ENCODE peak calls at places on chromosomes 12 and 14, in eight cellular contexts. W is naive thymus-derived CD4-positive, alpha-beta T cell; A is foreskin fibroblast; S is GM23338; Y is AG04450; U is kidney; H is aorta; C is right lobe of liver. E is an unnamed sample.

GRCh38 chr14:89953602-89954001 is 928 bp downstream of the EFCAB11 start:
- DNase-seq in W (no peak), A (no peak), S (no peak), Y (no peak), U (no peak), H (no peak), C (no peak), E (no peak)

GRCh38 chr12:1915082-1915968 is 3.1 kb downstream of the CACNA2D4 start:
- DNase-seq in W (peak), A (no peak), S (no peak), Y (no peak), U (no peak), H (peak), C (no peak), E (peak)

GRCh38 chr12:7899755-7900154 is 27.0 kb upstream of the SLC2A14 start:
- DNase-seq in W (no peak), A (no peak), S (no peak), Y (peak), U (no peak), H (no peak), C (no peak), E (no peak)

GRCh38 chr12:129901256-129901655 is 2.6 kb downstream of the TMEM132D start:
- DNase-seq in W (no peak), A (no peak), S (no peak), Y (no peak), U (no peak), H (no peak), C (no peak), E (no peak)

GRCh38 chr14:99437706-99438105 is 43.0 kb downstream of the SETD3 start:
- DNase-seq in W (no peak), A (no peak), S (no peak), Y (no peak), U (no peak), H (no peak), C (no peak), E (no peak)

GRCh38 chr14:89279649-89280232 is 137.3 kb downstream of the FOXN3 start:
- DNase-seq in W (no peak), A (no peak), S (no peak), Y (no peak), U (no peak), H (no peak), C (no peak), E (no peak)

GRCh38 chr12:111693818-111694217 is 8.0 kb downstream of the ACAD10 start:
- DNase-seq in W (no peak), A (no peak), S (no peak), Y (no peak), U (no peak), H (no peak), C (no peak), E (no peak)

GRCh38 chr12:89243786-89244185 is 108.5 kb downstream of the DUSP6 start:
- DNase-seq in W (no peak), A (no peak), S (no peak), Y (no peak), U (no peak), H (no peak), C (no peak), E (no peak)

GRCh38 chr12:5432011-5432400 is at the start of gene NTF3:
- DNase-seq in W (no peak), A (no peak), S (peak), Y (peak), U (no peak), H (peak), C (no peak), E (no peak)

GRCh38 chr12:4119157-4119761 is 154.3 kb upstream of the CCND2 start:
- DNase-seq in W (no peak), A (no peak), S (no peak), Y (no peak), U (peak), H (no peak), C (no peak), E (no peak)

GRCh38 chr12:64029013-64029857 is 184.7 kb downstream of the SRGAP1 start:
- DNase-seq in W (no peak), A (peak), S (no peak), Y (peak), U (no peak), H (no peak), C (no peak), E (no peak)

GRCh38 chr12:53770281-53770680 is 18.5 kb upstream of the CISTR start:
- DNase-seq in W (no peak), A (peak), S (no peak), Y (peak), U (no peak), H (no peak), C (no peak), E (no peak)

GRCh38 chr12:120678572-120678971 is 8.4 kb upstream of the MLEC start:
- DNase-seq in W (no peak), A (no peak), S (no peak), Y (no peak), U (peak), H (no peak), C (no peak), E (no peak)

GRCh38 chr14:70515796-70516195 is 19.0 kb downstream of the ADAM20 start:
- DNase-seq in W (no peak), A (no peak), S (no peak), Y (no peak), U (no peak), H (no peak), C (no peak), E (no peak)

GRCh38 chr14:99853206-99853605 is 60.0 kb downstream of the EML1 start:
- DNase-seq in W (no peak), A (no peak), S (no peak), Y (no peak), U (no peak), H (no peak), C (no peak), E (no peak)

GRCh38 chr14:93977790-93978581 is 1.6 kb upstream of the ASB2 start:
- DNase-seq in W (peak), A (no peak), S (no peak), Y (no peak), U (peak), H (no peak), C (no peak), E (no peak)

GRCh38 chr14:24343795-24344660 is 4.2 kb upstream of the RIPK3 start:
- DNase-seq in W (no peak), A (no peak), S (no peak), Y (no peak), U (no peak), H (no peak), C (peak), E (no peak)

GRCh38 chr14:92659765-92660561 is 88.5 kb downstream of the LGMN start:
- DNase-seq in W (no peak), A (no peak), S (no peak), Y (no peak), U (peak), H (peak), C (peak), E (no peak)

GRCh38 chr14:69818760-69819191 is 21.7 kb upstream of the SLC10A1 start:
- DNase-seq in W (peak), A (peak), S (peak), Y (peak), U (no peak), H (no peak), C (no peak), E (no peak)

GRCh38 chr14:68239988-68240387 is 420.4 kb downstream of the RAD51B start:
- DNase-seq in W (no peak), A (no peak), S (no peak), Y (no peak), U (no peak), H (no peak), C (no peak), E (no peak)

GRCh38 chr14:58200480-58200841 is 512 bp downstream of the ACTR10 start:
- DNase-seq in W (no peak), A (no peak), S (no peak), Y (no peak), U (no peak), H (no peak), C (no peak), E (no peak)

GRCh38 chr12:127411141-127411915 is 855.6 kb upstream of the TMEM132C start:
- DNase-seq in W (no peak), A (no peak), S (no peak), Y (no peak), U (no peak), H (no peak), C (no peak), E (no peak)

GRCh38 chr12:51631591-51631990 is 40.6 kb downstream of the SCN8A start:
- DNase-seq in W (no peak), A (peak), S (no peak), Y (no peak), U (no peak), H (no peak), C (no peak), E (no peak)

GRCh38 chr12:69509308-69509736 is 39.1 kb downstream of the FRS2 start:
- DNase-seq in W (no peak), A (peak), S (no peak), Y (no peak), U (no peak), H (no peak), C (no peak), E (no peak)

GRCh38 chr14:36582011-36582873 is at the start of gene NKX2-8:
- DNase-seq in W (no peak), A (no peak), S (peak), Y (no peak), U (peak), H (no peak), C (no peak), E (no peak)

GRCh38 chr12:59570134-59570533 is 25.7 kb upstream of the SLC16A7 start:
- DNase-seq in W (no peak), A (peak), S (no peak), Y (no peak), U (no peak), H (no peak), C (no peak), E (no peak)

GRCh38 chr12:4416276-4416675 is 29.3 kb downstream of the FGF6 start:
- DNase-seq in W (no peak), A (no peak), S (no peak), Y (no peak), U (no peak), H (no peak), C (no peak), E (no peak)

GRCh38 chr12:68565391-68565903 is 45.3 kb upstream of the RAP1B start:
- DNase-seq in W (no peak), A (peak), S (no peak), Y (no peak), U (no peak), H (no peak), C (no peak), E (no peak)

GRCh38 chr12:2009623-2010022 is 5.4 kb upstream of the DCP1B start:
- DNase-seq in W (no peak), A (no peak), S (peak), Y (no peak), U (no peak), H (no peak), C (no peak), E (no peak)

GRCh38 chr12:110266980-110267620 is 13.9 kb upstream of the ATP2A2 start:
- DNase-seq in W (no peak), A (peak), S (no peak), Y (no peak), U (peak), H (peak), C (no peak), E (no peak)

GRCh38 chr12:108728820-108729611 is 2.3 kb downstream of the CORO1C start:
- DNase-seq in W (no peak), A (peak), S (no peak), Y (no peak), U (no peak), H (no peak), C (no peak), E (no peak)

GRCh38 chr12:106978035-106978800 is 8.7 kb downstream of the MTERF2 start:
- DNase-seq in W (no peak), A (no peak), S (no peak), Y (no peak), U (peak), H (peak), C (peak), E (no peak)

GRCh38 chr12:15168279-15168678 is 52.9 kb downstream of the RERG start:
- DNase-seq in W (no peak), A (no peak), S (no peak), Y (no peak), U (no peak), H (no peak), C (no peak), E (no peak)

GRCh38 chr14:53767566-53767965 is 189.1 kb downstream of the BMP4 start:
- DNase-seq in W (no peak), A (no peak), S (no peak), Y (no peak), U (no peak), H (no peak), C (no peak), E (no peak)

GRCh38 chr14:102323102-102323501 is 3.6 kb downstream of the ZNF839 start:
- DNase-seq in W (peak), A (peak), S (peak), Y (peak), U (peak), H (no peak), C (peak), E (peak)

GRCh38 chr14:91152499-91152898 is 38.6 kb downstream of the DGLUCY start:
- DNase-seq in W (no peak), A (no peak), S (no peak), Y (no peak), U (no peak), H (no peak), C (no peak), E (no peak)

GRCh38 chr14:105064721-105065143 is 498 bp downstream of the GPR132 start:
- DNase-seq in W (no peak), A (no peak), S (no peak), Y (no peak), U (peak), H (peak), C (peak), E (peak)
- H3K4me3 ChIP-seq in W (peak), A (no peak), S (no peak), Y (no peak), U (no peak), H (no peak), C (no peak), E (peak)

GRCh38 chr14:37874429-37875109 is 279.1 kb downstream of the TTC6 start:
- DNase-seq in W (peak), A (peak), S (peak), Y (peak), U (peak), H (peak), C (peak), E (peak)
- H3K4me3 ChIP-seq in W (no peak), A (no peak), S (no peak), Y (no peak), U (no peak), H (no peak), C (no peak), E (no peak)

DNA sequence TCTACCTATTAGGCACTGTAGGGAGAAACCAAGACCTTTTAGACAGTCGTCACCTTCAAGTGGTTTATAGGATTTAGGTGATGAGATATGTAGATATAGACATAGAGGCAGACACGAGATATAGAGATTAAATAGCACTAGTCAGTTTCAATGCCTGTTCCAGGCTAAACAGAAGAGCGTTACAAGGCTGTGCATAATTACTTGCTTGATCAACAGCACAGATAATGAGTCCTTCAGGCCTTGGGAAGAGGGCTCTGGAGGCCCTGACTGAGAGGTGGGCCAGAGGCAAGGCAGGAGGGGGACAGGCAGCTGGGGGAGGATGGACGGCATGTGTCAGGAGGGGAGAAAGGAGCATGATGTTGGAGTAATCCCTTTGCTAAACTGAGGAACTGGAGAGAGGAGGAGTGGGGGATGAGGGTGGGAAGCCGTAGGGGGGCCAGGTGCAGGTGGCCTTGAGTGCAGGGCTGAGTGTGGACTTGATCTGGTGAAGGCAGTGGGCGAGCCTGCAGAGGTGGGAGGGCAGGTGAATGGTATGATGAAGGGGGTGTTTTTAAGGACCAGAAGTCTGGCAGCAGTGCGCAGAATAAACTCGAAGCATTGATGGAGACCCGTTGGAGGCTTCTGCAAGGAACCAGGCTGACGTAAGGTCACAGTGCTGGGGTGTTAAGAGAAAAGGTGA is 43.9 kb upstream of the ATP23 start:
- DNase-seq in W (no peak), A (no peak), S (no peak), Y (no peak), U (no peak), H (no peak), C (no peak), E (no peak)
- H3K4me3 ChIP-seq in W (peak), A (no peak), S (peak), Y (peak), U (peak), H (no peak), C (peak), E (peak)

GRCh38 chr12:122203301-122203967 is at the start of gene B3GNT4:
- DNase-seq in W (peak), A (peak), S (peak), Y (no peak), U (peak), H (peak), C (no peak), E (peak)
- H3K4me3 ChIP-seq in W (peak), A (peak), S (peak), Y (peak), U (peak), H (peak), C (peak), E (peak)

DNA sequence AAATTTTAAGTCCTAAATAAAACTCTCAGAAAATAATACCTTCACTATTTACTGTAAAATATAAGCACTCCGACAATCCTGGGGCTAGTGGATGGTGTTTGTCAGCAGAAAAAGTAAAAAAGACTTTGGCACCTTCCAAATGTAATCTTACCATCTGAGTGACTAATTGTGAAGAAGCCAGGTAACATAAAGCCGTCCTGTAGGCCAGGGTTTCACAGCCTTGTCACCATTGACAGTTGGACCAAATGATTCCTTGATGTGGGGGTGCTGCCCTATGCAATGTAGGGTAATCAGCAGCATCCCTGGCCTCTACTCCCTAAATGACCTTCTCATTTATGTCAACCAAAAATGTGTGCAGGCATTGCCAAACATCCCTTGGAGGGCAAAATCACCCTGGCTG is 87.2 kb downstream of the CAPZA3 start:
- DNase-seq in W (no peak), A (no peak), S (no peak), Y (no peak), U (no peak), H (no peak), C (no peak), E (no peak)
- H3K4me3 ChIP-seq in W (no peak), A (no peak), S (no peak), Y (no peak), U (no peak), H (no peak), C (no peak), E (no peak)

GRCh38 chr12:104955703-104956102 is 2.4 kb downstream of the SLC41A2 start:
- DNase-seq in W (no peak), A (no peak), S (no peak), Y (no peak), U (no peak), H (no peak), C (no peak), E (no peak)

GRCh38 chr12:104957388-104958008 is 592 bp downstream of the SLC41A2 start:
- DNase-seq in W (no peak), A (no peak), S (peak), Y (no peak), U (no peak), H (peak), C (peak), E (no peak)

GRCh38 chr12:104958946-104959841 is 1.1 kb upstream of the SLC41A2 start:
- DNase-seq in W (no peak), A (peak), S (peak), Y (no peak), U (no peak), H (peak), C (peak), E (peak)

GRCh38 chr12:104958009-104958945 is at the start of gene SLC41A2:
- DNase-seq in W (peak), A (peak), S (peak), Y (peak), U (peak), H (peak), C (peak), E (peak)

GRCh38 chr12:104956870-104957301 is 1.2 kb downstream of the SLC41A2 start:
- DNase-seq in W (no peak), A (no peak), S (no peak), Y (no peak), U (no peak), H (no peak), C (no peak), E (no peak)
- H3K4me3 ChIP-seq in W (no peak), A (peak), S (peak), Y (peak), U (peak), H (peak), C (peak), E (no peak)

DNA sequence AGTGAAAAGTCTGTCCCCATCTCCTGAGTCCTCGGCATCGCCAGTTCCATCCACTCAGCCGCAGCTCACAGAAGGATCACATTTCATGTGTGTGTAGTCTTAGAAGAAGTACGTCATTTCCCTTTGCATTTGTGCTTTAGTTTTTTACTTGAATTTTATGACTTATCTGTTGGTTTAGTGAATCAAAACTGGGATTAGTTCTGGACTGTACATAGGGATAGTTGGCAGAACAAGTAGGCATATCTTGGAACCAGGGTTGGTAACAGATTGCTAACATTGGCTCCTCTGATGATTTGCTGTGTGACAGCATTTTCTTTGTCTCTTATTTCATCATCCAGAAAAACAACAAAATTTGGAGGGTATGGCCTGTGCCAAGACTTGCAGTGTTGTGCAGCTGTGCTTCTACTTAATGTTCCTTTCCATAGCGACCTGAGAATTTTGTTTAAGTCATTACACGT is 69.6 kb upstream of the AEBP2 start:
- DNase-seq in W (no peak), A (peak), S (no peak), Y (peak), U (no peak), H (no peak), C (no peak), E (no peak)
- H3K4me3 ChIP-seq in W (no peak), A (no peak), S (no peak), Y (no peak), U (no peak), H (no peak), C (no peak), E (no peak)

DNA sequence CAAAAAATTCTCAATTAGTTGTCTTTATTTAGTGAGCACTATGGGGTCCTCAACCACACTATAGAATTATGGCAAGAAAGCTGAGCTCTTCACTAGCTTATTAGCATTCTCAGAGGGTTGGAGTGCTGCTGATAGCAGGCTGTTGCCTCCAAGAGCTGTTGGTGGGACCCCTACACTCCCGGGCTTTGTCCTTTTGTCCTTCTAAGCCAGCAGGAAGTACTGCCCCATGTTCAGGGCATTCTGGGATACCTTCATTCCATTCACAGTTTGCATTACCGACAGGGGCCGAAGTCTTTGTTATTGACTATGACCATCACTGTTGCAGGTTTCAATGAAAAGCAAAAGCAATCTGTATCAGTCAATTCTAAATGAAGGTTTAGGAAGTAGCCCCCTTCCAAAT is 89.5 kb upstream of the OTX2 start:
- DNase-seq in W (no peak), A (no peak), S (peak), Y (no peak), U (no peak), H (no peak), C (no peak), E (no peak)
- H3K4me3 ChIP-seq in W (no peak), A (no peak), S (no peak), Y (no peak), U (no peak), H (no peak), C (no peak), E (no peak)